ENCODE peak calls at places on chromosomes 16 and 17, in four cellular contexts. O, I, Z and A are unnamed samples.
A peak's percentile ranks its signal among the peaks of the same experiment; 100 is the strongest.

GRCh38 chr16:73027655-73028220 is 20.2 kb downstream of the ZFHX3 start:
- DNase-seq in I (no peak), Z (no peak), O (peak; percentile 12), A (no peak)

GRCh38 chr17:3037259-3037658 is 26.1 kb downstream of the OR1D5 start:
- DNase-seq in Z (no peak), I (no peak), O (no peak), A (no peak)

GRCh38 chr17:46960152-46960551 is 18.9 kb downstream of the RPRML start:
- DNase-seq in I (no peak), Z (no peak), O (no peak), A (no peak)

GRCh38 chr17:6420173-6420641 is 14.7 kb downstream of the AIPL1 start:
- DNase-seq in O (peak; percentile 46), I (no peak), Z (no peak), A (no peak)

GRCh38 chr16:17076121-17076757 is 394.5 kb downstream of the XYLT1 start:
- DNase-seq in O (no peak), I (no peak), Z (no peak), A (no peak)

GRCh38 chr17:66578781-66579489 is 256.0 kb upstream of the CACNG5 start:
- DNase-seq in Z (peak; percentile 83), O (no peak), I (no peak), A (no peak)

GRCh38 chr17:19938736-19939135 is 38.9 kb downstream of the AKAP10 start:
- DNase-seq in Z (no peak), I (no peak), O (no peak), A (no peak)

GRCh38 chr17:46768540-46768870 is 50.0 kb downstream of the WNT3 start:
- DNase-seq in O (no peak), I (no peak), Z (peak; percentile 80), A (no peak)

GRCh38 chr17:1643293-1643998 is 2.1 kb downstream of the SCARF1 start:
- DNase-seq in Z (no peak), I (no peak), O (peak; percentile 92), A (no peak)

GRCh38 chr17:38970804-38971203 is 3.6 kb upstream of the FBXO47 start:
- DNase-seq in Z (no peak), O (no peak), I (no peak), A (no peak)

GRCh38 chr17:1779571-1780074 is 17.8 kb downstream of the SERPINF1 start:
- DNase-seq in I (peak; percentile 95), Z (no peak), O (peak; percentile 87), A (peak; percentile 93)

GRCh38 chr17:81101614-81102306 is 63.5 kb upstream of the PVALEF start:
- DNase-seq in I (peak; percentile 75), O (peak; percentile 93), Z (peak; percentile 97), A (no peak)

GRCh38 chr17:76261421-76262215 is 3.5 kb upstream of the UBALD2 start:
- DNase-seq in Z (no peak), I (no peak), O (no peak), A (no peak)

GRCh38 chr17:48484850-48485249 is 46.0 kb downstream of the HOXB1 start:
- DNase-seq in O (no peak), I (no peak), Z (no peak), A (no peak)

DNA sequence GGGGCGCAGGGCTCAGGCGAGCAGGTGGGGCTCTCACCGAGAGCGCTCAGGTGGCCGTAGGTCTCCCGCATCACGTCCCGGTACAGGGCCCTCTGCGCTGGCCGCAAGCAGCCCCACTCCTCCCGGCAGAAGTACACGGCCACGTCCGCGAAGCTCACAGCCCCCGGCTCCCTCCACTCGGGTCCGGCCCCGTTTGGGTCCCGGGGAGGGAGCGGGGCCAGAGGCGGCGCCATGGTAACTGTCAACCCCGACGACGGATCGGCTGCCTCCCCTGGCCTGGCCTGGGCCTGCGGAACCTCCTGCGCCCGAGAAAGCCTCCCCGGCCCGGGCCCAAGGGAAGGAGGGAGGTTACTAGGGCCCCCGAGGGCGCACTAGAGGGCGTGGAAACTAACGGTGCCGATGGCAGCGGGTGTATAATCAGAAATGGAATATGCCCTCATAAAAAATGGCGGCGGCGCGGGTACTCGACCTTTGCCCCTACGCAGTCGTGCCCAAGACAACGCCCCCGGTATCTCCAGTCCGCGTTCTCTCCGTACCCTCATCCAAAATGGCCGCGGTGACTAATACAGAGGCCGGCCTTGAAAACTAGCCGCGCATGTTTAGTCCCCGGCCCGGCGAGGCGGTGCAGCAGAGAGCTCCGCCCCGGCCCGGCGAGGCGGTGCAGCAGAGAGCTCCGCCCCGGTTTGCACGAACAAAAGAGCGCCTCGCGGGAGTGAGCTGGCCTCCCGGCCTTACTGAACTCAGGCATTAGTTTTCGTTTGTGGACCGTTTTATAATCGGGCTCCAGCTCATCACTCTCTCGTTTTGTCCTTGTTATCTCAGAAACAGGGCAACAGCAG is at the start of gene ZNF764:
- DNase-seq in I (peak; percentile 99), Z (peak; percentile 98), O (peak; percentile 99), A (peak; percentile 90)
- TF ChIP-seq CTCF in I (peak; percentile 32), Z (no peak), O (no peak), A (no peak)

DNA sequence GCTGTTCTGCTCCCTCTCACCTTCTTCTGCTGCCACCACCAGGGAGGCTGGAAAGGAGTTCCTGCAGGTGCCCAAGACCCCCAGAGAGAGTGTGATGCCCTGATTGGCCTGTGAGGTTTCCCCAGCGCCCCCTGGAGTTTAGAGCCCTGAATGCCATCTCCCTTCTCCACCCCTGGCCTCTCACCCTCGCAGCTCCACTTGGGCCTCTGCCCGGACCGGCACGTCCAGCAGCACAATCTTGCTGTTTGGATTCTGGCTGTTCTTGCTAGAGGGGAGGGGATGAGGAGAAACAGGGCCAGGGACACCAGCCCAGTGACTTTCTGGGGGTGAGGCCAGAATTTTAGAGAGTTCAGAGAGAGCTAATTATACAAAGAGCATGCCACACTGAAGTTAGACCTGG is 12.5 kb upstream of the FAM171A2 start:
- DNase-seq in I (no peak), O (no peak), Z (peak; percentile 82), A (no peak)
- TF ChIP-seq CTCF in I (peak; percentile 58), O (peak; percentile 29), Z (peak; percentile 37), A (peak; percentile 67)

DNA sequence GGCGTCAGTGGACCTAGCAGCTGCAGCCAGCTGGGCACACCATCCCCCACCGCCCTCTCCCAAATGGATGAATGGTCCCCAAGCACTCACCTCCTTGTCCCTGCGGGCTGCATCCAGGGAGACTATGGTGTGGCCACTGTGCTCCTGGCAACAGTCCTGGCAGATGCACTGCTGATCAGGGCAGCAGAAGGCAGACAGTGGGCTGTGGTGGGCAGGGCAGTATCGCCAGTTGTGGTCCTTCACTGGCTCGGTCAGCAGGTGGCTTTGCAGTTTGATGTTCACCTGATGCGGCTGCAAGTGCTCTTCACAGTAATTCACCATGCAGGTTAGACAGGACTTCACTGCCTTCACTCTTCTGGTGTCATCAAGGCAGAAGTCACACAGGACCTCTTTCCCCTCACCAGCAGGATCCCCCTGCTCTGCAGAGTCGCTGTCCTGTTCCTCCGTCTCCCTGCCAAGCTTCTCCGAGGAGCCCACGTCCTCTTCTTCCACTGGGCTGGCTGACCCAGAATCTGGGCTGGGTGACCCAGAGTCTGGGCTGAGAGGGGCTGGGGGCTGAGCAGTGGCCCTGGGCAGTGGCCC is 31.6 kb upstream of the FBXW10B start:
- DNase-seq in Z (no peak), O (no peak), I (no peak), A (no peak)
- TF ChIP-seq CTCF in Z (no peak), O (no peak), I (no peak), A (no peak)

DNA sequence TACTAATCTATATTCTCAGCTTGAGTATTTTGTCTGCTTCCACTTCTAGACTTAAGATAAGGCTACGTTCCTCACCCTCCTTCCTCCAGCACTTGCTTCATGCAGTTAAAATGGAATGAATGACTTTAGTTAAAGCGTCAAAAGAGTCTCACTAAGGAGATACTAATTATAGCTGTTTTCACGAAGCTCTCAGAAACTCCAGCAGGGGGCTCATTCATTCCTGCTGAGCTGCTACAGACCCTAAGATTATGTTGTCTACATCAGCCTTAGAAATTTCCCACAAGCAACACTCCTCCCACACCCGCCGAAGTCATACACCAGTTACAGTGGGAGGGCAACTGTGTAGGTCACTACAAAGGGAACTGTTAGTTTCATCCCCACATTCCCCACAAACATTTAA is 57.0 kb upstream of the KIFC3 start:
- DNase-seq in I (no peak), O (peak; percentile 45), Z (no peak), A (no peak)
- TF ChIP-seq CTCF in I (peak; percentile 47), O (peak; percentile 20), Z (peak; percentile 43), A (peak; percentile 57)

DNA sequence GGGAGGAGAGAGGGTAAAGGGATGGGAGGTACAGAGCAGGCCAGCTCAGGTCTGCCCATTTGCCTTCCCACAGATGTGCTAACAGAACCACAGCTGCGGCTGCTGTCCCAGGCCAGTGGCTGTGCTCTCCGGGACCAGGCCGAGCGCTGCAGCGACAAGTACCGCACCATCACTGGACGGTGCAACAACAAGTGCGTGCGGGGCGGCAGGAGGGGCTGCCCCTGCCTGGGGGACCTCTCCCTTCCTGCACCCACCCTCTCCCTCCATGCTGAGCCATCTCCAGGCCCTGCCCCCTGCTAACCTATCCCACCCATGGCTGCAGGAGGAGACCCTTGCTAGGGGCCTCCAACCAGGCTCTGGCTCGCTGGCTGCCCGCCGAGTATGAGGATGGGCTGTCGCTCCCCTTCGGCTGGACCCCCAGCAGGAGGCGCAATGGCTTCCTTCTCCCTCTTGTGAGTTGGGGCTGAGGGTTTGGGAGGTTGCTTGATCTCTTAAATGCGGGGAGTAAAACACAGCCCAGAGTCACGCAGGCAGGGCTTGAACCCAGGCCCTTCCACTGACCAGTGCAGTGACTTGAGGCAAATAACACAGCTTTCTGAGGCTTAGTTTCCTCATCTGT is 1.2 kb downstream of the EPX start:
- DNase-seq in O (no peak), Z (no peak), I (no peak), A (no peak)
- TF ChIP-seq CTCF in O (no peak), Z (no peak), I (no peak), A (no peak)

GRCh38 chr17:7972131-7972785 is 30.2 kb upstream of the GUCY2D start:
- DNase-seq in O (no peak), Z (no peak), I (no peak), A (no peak)
- TF ChIP-seq CTCF in O (peak; percentile 28), Z (peak; percentile 44), I (no peak), A (peak; percentile 26)

GRCh38 chr17:28573966-28574480 is 2.7 kb downstream of the ALDOC start:
- DNase-seq in O (no peak), I (no peak), Z (no peak), A (no peak)

GRCh38 chr17:28574536-28574935 is 2.2 kb downstream of the ALDOC start:
- DNase-seq in Z (no peak), I (no peak), O (no peak), A (no peak)

GRCh38 chr17:28573521-28573920 is 2.2 kb upstream of the PIGS start:
- DNase-seq in I (no peak), Z (no peak), O (no peak), A (no peak)

GRCh38 chr17:28576758-28577465 is at the start of gene ALDOC:
- DNase-seq in Z (peak; percentile 90), O (peak; percentile 97), I (peak; percentile 94), A (peak; percentile 82)

DNA sequence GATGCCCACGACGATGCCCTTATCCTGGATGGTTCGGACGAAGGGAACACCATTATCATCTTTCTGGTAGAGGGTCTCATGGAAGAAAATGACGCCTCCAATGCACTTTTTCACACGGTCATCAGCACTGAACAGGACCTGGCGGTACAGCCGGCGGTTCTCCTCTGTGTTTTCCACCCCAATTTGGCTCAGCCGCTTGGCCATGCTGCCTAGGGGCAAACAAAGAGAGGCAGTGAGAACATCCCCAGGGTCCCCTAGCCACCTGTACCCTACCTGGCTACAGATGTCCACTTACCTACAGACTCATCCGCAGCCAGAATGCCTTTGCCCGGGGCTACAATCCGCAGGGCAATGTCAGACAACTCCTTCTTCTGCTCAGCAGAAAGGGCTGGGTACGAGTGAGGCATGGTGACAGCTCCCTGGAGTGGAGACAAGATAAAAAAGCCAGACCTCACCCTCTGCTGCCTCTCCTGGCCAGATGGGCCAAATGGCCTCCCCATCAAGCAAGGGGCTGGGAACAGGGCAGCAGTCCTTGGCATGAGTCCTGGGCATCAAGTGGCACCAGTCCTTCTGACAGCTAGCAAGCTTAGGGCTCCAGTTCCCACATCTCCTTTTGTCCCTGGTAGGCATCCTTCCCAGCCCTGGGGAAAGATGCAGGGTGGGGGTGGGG is 1.4 kb downstream of the ALDOC start:
- DNase-seq in I (peak; percentile 61), O (no peak), Z (no peak), A (no peak)
- TF ChIP-seq CTCF in I (peak; percentile 40), O (no peak), Z (no peak), A (no peak)